ENCODE peak calls at places on chromosomes 16 and 17, in six cellular contexts. One of them, this sample, is unnamed.
A peak's percentile ranks its signal among the peaks of the same experiment; 100 is the strongest.

GRCh38 chr16:68762996-68763756 is 26.1 kb downstream of the CDH1 start:
- DNase-seq in HepG2: no peak
- DNase-seq in A549: no peak
- DNase-seq in IMR-90: no peak
- DNase-seq in GM12878: no peak
- DNase-seq in K562: no peak
- DNase-seq in this sample: no peak

GRCh38 chr17:78996781-78997201 is 12.8 kb downstream of the CANT1 start:
- DNase-seq in HepG2: no peak
- DNase-seq in A549: no peak
- DNase-seq in IMR-90: no peak
- DNase-seq in GM12878: no peak
- DNase-seq in K562: no peak
- DNase-seq in this sample: no peak

GRCh38 chr17:75575728-75576127 is 11.9 kb upstream of the MYO15B start:
- DNase-seq in HepG2: no peak
- DNase-seq in A549: no peak
- DNase-seq in IMR-90: no peak
- DNase-seq in GM12878: no peak
- DNase-seq in K562: no peak
- DNase-seq in this sample: no peak

GRCh38 chr17:73703216-73703615 is 59.0 kb upstream of the SDK2 start:
- DNase-seq in HepG2: no peak
- DNase-seq in A549: no peak
- DNase-seq in IMR-90: no peak
- DNase-seq in GM12878: no peak
- DNase-seq in K562: no peak
- DNase-seq in this sample: no peak

GRCh38 chr17:2214047-2214717 is 89.4 kb downstream of the SMG6 start:
- DNase-seq in HepG2: no peak
- DNase-seq in A549: no peak
- DNase-seq in IMR-90: peak; percentile 93
- DNase-seq in GM12878: no peak
- DNase-seq in K562: peak; percentile 46
- DNase-seq in this sample: no peak

GRCh38 chr17:81915331-81915730 is 2.6 kb downstream of the SIRT7 start:
- DNase-seq in HepG2: no peak
- DNase-seq in A549: no peak
- DNase-seq in IMR-90: no peak
- DNase-seq in GM12878: no peak
- DNase-seq in K562: no peak
- DNase-seq in this sample: no peak

GRCh38 chr17:68054296-68054900 is 18.9 kb downstream of the KPNA2 start:
- DNase-seq in HepG2: no peak
- DNase-seq in A549: no peak
- DNase-seq in IMR-90: peak; percentile 84
- DNase-seq in GM12878: no peak
- DNase-seq in K562: no peak
- DNase-seq in this sample: no peak

GRCh38 chr16:71896688-71897368 is 1.5 kb downstream of the IST1 start:
- DNase-seq in HepG2: no peak
- DNase-seq in A549: no peak
- DNase-seq in IMR-90: no peak
- DNase-seq in GM12878: no peak
- DNase-seq in K562: no peak
- DNase-seq in this sample: no peak

GRCh38 chr16:61295311-61295710 is 740.9 kb downstream of the CDH8 start:
- DNase-seq in HepG2: no peak
- DNase-seq in A549: no peak
- DNase-seq in IMR-90: no peak
- DNase-seq in GM12878: no peak
- DNase-seq in K562: no peak
- DNase-seq in this sample: no peak

GRCh38 chr17:82219083-82219482 is 6.4 kb upstream of the CCDC57 start:
- DNase-seq in HepG2: no peak
- DNase-seq in A549: no peak
- DNase-seq in IMR-90: no peak
- DNase-seq in GM12878: no peak
- DNase-seq in K562: no peak
- DNase-seq in this sample: no peak

GRCh38 chr16:11668590-11669379 is 530 bp downstream of the SNN start:
- DNase-seq in HepG2: no peak
- DNase-seq in A549: no peak
- DNase-seq in IMR-90: no peak
- DNase-seq in GM12878: no peak
- DNase-seq in K562: no peak
- DNase-seq in this sample: peak; percentile 57

GRCh38 chr17:78325076-78325712 is 34.7 kb downstream of the SOCS3 start:
- DNase-seq in HepG2: no peak
- DNase-seq in A549: no peak
- DNase-seq in IMR-90: peak; percentile 61
- DNase-seq in GM12878: no peak
- DNase-seq in K562: no peak
- DNase-seq in this sample: no peak

GRCh38 chr16:68377667-68378420 is 67.0 kb downstream of the PRMT7 start:
- DNase-seq in HepG2: no peak
- DNase-seq in A549: no peak
- DNase-seq in IMR-90: no peak
- DNase-seq in GM12878: no peak
- DNase-seq in K562: no peak
- DNase-seq in this sample: no peak

GRCh38 chr16:85396879-85397871 is 215.9 kb upstream of the GSE1 start:
- DNase-seq in HepG2: peak; percentile 49
- DNase-seq in A549: no peak
- DNase-seq in IMR-90: no peak
- DNase-seq in GM12878: no peak
- DNase-seq in K562: peak; percentile 70
- DNase-seq in this sample: peak; percentile 53

GRCh38 chr17:10380631-10381408 is 8.0 kb upstream of the MYH13 start:
- DNase-seq in HepG2: no peak
- DNase-seq in A549: no peak
- DNase-seq in IMR-90: peak; percentile 37
- DNase-seq in GM12878: no peak
- DNase-seq in K562: no peak
- DNase-seq in this sample: no peak

GRCh38 chr17:50130778-50131317 is 888 bp upstream of the SAMD14 start:
- DNase-seq in HepG2: peak; percentile 39
- DNase-seq in A549: no peak
- DNase-seq in IMR-90: no peak
- DNase-seq in GM12878: no peak
- DNase-seq in K562: no peak
- DNase-seq in this sample: no peak

GRCh38 chr16:88423448-88423850 is 29.6 kb upstream of the ZFPM1 start:
- DNase-seq in HepG2: no peak
- DNase-seq in A549: no peak
- DNase-seq in IMR-90: no peak
- DNase-seq in GM12878: no peak
- DNase-seq in K562: peak; percentile 28
- DNase-seq in this sample: no peak

GRCh38 chr16:30609002-30609927 is 924 bp downstream of the ZNF689 start:
- DNase-seq in HepG2: no peak
- DNase-seq in A549: peak; percentile 51
- DNase-seq in IMR-90: peak; percentile 23
- DNase-seq in GM12878: no peak
- DNase-seq in K562: peak; percentile 64
- DNase-seq in this sample: peak; percentile 77

GRCh38 chr16:88412766-88413165 is 30.0 kb downstream of the ZNF469 start:
- DNase-seq in HepG2: no peak
- DNase-seq in A549: no peak
- DNase-seq in IMR-90: no peak
- DNase-seq in GM12878: no peak
- DNase-seq in K562: no peak
- DNase-seq in this sample: no peak

GRCh38 chr16:89895482-89896250 is 22.3 kb downstream of the TCF25 start:
- DNase-seq in HepG2: no peak
- DNase-seq in A549: no peak
- DNase-seq in IMR-90: no peak
- DNase-seq in GM12878: no peak
- DNase-seq in K562: no peak
- DNase-seq in this sample: no peak

GRCh38 chr17:17767096-17767470 is 69.7 kb downstream of the SREBF1 start:
- DNase-seq in HepG2: no peak
- DNase-seq in A549: no peak
- DNase-seq in IMR-90: peak; percentile 22
- DNase-seq in GM12878: no peak
- DNase-seq in K562: no peak
- DNase-seq in this sample: no peak

GRCh38 chr16:8740775-8741355 is 56.6 kb downstream of the TMEM186 start:
- DNase-seq in HepG2: peak; percentile 100
- DNase-seq in A549: no peak
- DNase-seq in IMR-90: no peak
- DNase-seq in GM12878: no peak
- DNase-seq in K562: no peak
- DNase-seq in this sample: no peak
- TF ChIP-seq RFX5 in HepG2: no peak
- TF ChIP-seq RFX5 in A549: no peak
- TF ChIP-seq RFX5 in IMR-90: no peak
- TF ChIP-seq RFX5 in GM12878: no peak
- TF ChIP-seq RFX5 in K562: no peak
- TF ChIP-seq RFX5 in this sample: no peak

DNA sequence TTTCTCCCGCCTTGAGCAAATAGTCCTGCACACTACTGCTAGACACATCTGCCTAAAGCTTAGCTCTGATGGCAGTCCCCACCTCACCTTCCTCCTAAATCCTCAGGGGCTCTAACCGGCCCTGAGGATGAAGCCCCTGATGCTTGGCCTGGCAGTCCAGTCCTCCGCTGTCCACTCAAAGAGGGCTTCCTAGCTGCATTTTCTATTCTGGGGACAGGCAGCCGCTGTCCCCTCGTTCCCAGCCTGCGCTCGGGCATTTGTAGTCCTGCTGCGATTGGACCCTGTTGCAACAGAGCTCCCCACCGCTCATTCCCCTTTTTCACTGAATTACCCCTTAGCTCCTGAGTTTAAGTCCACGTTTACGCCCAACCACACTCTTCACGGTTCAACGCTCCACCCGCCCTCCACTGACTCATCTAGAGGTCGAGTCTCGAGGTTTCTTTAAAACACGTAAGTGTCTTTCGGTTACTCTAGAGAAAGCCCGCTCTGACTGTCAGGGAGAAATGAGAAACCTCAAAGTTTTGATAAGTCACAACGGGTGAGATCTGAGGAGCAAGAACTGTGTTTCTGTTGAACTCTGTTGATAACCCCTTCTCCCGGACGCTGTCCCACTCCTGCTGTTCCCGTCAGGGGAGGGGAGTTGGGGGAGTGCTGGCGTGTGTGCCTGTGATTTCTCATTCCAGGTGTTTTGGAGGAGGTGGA is 4.5 kb downstream of the CCR7 start:
- DNase-seq in HepG2: no peak
- DNase-seq in A549: no peak
- DNase-seq in IMR-90: peak; percentile 57
- DNase-seq in GM12878: peak; percentile 96
- DNase-seq in K562: peak; percentile 62
- DNase-seq in this sample: no peak
- TF ChIP-seq RFX5 in HepG2: no peak
- TF ChIP-seq RFX5 in A549: no peak
- TF ChIP-seq RFX5 in IMR-90: no peak
- TF ChIP-seq RFX5 in GM12878: no peak
- TF ChIP-seq RFX5 in K562: no peak
- TF ChIP-seq RFX5 in this sample: no peak

DNA sequence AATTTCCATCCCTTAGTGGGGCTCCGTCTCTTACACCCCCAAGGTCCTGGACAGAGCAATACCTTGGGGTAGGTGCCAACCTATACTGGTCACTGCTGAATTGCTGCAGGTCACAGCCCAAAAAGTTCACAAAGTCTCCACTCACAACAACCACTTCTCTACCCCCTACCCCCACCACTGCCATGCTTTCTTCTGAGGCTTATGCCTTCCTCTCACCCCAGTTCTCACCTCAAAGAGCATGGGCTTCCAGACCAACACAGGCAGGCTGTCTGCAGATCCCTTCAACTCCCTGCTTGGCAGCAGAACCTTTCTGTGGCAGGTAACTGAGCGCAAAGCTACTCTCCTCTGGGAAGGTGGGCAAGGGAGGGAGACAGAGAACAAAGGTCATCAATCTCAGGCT is 35.5 kb downstream of the C16orf78 start:
- DNase-seq in HepG2: no peak
- DNase-seq in A549: no peak
- DNase-seq in IMR-90: no peak
- DNase-seq in GM12878: no peak
- DNase-seq in K562: no peak
- DNase-seq in this sample: no peak
- TF ChIP-seq RFX5 in HepG2: no peak
- TF ChIP-seq RFX5 in A549: no peak
- TF ChIP-seq RFX5 in IMR-90: no peak
- TF ChIP-seq RFX5 in GM12878: no peak
- TF ChIP-seq RFX5 in K562: no peak
- TF ChIP-seq RFX5 in this sample: no peak

GRCh38 chr16:19555186-19555937 is at the start of gene VPS35L:
- DNase-seq in HepG2: peak; percentile 92
- DNase-seq in A549: peak; percentile 98
- DNase-seq in IMR-90: peak; percentile 99
- DNase-seq in GM12878: peak; percentile 94
- DNase-seq in K562: peak; percentile 89
- DNase-seq in this sample: peak; percentile 97

GRCh38 chr16:19560078-19560477 is 4.6 kb downstream of the VPS35L start:
- DNase-seq in HepG2: no peak
- DNase-seq in A549: no peak
- DNase-seq in IMR-90: no peak
- DNase-seq in GM12878: no peak
- DNase-seq in K562: no peak
- DNase-seq in this sample: no peak

GRCh38 chr16:19559242-19559910 is 3.9 kb downstream of the VPS35L start:
- DNase-seq in HepG2: peak; percentile 58
- DNase-seq in A549: peak; percentile 35
- DNase-seq in IMR-90: peak; percentile 69
- DNase-seq in GM12878: no peak
- DNase-seq in K562: peak; percentile 23
- DNase-seq in this sample: no peak

DNA sequence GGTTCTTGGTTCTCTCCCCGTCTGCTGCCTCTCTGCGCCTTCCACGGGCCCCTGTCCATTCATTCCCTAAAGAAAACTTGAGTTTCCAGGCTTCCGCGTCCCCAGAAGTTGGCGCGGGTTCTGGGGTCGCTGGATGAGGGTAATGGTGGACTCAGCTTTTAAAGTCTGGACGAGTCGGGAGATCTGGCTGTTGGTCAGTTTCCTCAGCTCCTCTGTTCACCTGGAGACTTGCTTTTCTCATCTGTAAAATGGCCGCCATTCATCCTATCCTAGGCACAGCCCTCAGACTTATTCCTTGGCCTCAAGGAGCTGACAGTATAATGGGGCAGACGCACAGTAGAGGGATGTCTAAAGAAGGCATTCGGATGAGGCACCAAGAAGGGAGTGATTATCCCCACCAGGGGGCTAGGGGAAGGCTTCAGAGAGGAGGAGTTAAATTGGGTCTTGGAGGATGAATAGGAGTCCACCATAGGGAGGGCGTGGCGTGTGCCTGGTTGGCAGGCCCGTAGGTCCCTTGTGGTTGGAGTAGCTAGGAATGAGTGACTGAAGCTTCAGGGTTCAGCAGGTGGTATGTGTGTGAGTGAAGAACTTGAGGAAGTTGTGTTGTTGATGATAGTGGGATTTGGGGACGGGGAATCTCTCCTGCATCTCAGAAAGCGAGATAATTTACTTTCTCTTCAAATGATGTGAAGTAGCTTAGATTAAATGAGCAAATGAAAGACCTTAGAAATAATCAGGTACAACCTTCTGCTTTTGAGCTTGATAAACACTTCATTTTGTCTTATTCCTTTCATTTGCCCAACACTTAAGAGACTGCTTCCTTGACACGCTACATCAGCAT is 655 bp downstream of the VPS35L start:
- DNase-seq in HepG2: no peak
- DNase-seq in A549: peak; percentile 41
- DNase-seq in IMR-90: peak; percentile 26
- DNase-seq in GM12878: peak; percentile 13
- DNase-seq in K562: peak; percentile 72
- DNase-seq in this sample: peak; percentile 77
- TF ChIP-seq RFX5 in HepG2: no peak
- TF ChIP-seq RFX5 in A549: no peak
- TF ChIP-seq RFX5 in IMR-90: no peak
- TF ChIP-seq RFX5 in GM12878: no peak
- TF ChIP-seq RFX5 in K562: no peak
- TF ChIP-seq RFX5 in this sample: no peak

This sample was measured in H1.